ENCODE peak calls at places on chromosomes 11 and 22, in seven cellular contexts. One of them, this sample, is unnamed.

GRCh38 chr11:92211576-92212167 is 12.9 kb upstream of the FAT3 start:
- DNase-seq in ovary: no peak
- DNase-seq in dorsolateral prefrontal cortex: no peak
- DNase-seq in neural crest cell: peak
- DNase-seq in Calu3: peak
- DNase-seq in WTC11: peak
- DNase-seq in HFF-Myc: no peak
- DNase-seq in this sample: no peak

GRCh38 chr11:125165111-125165663 is 636 bp downstream of the PKNOX2 start:
- DNase-seq in HFF-Myc: no peak
- DNase-seq in neural crest cell: no peak
- DNase-seq in ovary: peak
- DNase-seq in WTC11: peak
- DNase-seq in dorsolateral prefrontal cortex: no peak
- DNase-seq in Calu3: peak
- DNase-seq in this sample: no peak

GRCh38 chr11:94500181-94500580 is 6.4 kb downstream of the ANKRD49 start:
- DNase-seq in ovary: no peak
- DNase-seq in HFF-Myc: no peak
- DNase-seq in WTC11: no peak
- DNase-seq in dorsolateral prefrontal cortex: no peak
- DNase-seq in neural crest cell: no peak
- DNase-seq in Calu3: no peak
- DNase-seq in this sample: no peak

GRCh38 chr11:113090716-113091577 is 129.7 kb downstream of the NCAM1 start:
- DNase-seq in HFF-Myc: no peak
- DNase-seq in Calu3: no peak
- DNase-seq in ovary: no peak
- DNase-seq in dorsolateral prefrontal cortex: no peak
- DNase-seq in neural crest cell: no peak
- DNase-seq in WTC11: no peak
- DNase-seq in this sample: no peak

GRCh38 chr11:126229782-126230540 is 18.4 kb downstream of the FAM118B start:
- DNase-seq in dorsolateral prefrontal cortex: no peak
- DNase-seq in neural crest cell: no peak
- DNase-seq in Calu3: no peak
- DNase-seq in HFF-Myc: peak
- DNase-seq in ovary: no peak
- DNase-seq in WTC11: no peak
- DNase-seq in this sample: no peak

GRCh38 chr11:75716659-75717058 is 979 bp upstream of the MOGAT2 start:
- DNase-seq in HFF-Myc: no peak
- DNase-seq in neural crest cell: no peak
- DNase-seq in dorsolateral prefrontal cortex: no peak
- DNase-seq in ovary: no peak
- DNase-seq in WTC11: no peak
- DNase-seq in Calu3: no peak
- DNase-seq in this sample: no peak

GRCh38 chr11:116192509-116193206 is 580.1 kb downstream of the BUD13 start:
- DNase-seq in neural crest cell: no peak
- DNase-seq in HFF-Myc: no peak
- DNase-seq in ovary: no peak
- DNase-seq in dorsolateral prefrontal cortex: no peak
- DNase-seq in WTC11: no peak
- DNase-seq in Calu3: no peak
- DNase-seq in this sample: no peak

GRCh38 chr11:27656320-27656719 is 43.9 kb downstream of the BDNF start:
- DNase-seq in dorsolateral prefrontal cortex: no peak
- DNase-seq in HFF-Myc: no peak
- DNase-seq in Calu3: no peak
- DNase-seq in WTC11: no peak
- DNase-seq in neural crest cell: no peak
- DNase-seq in ovary: no peak
- DNase-seq in this sample: no peak

GRCh38 chr22:24741357-24741756 is 33.2 kb downstream of the PIWIL3 start:
- DNase-seq in Calu3: no peak
- DNase-seq in neural crest cell: no peak
- DNase-seq in HFF-Myc: no peak
- DNase-seq in ovary: no peak
- DNase-seq in dorsolateral prefrontal cortex: no peak
- DNase-seq in WTC11: no peak
- DNase-seq in this sample: no peak

GRCh38 chr11:46845440-46845739 is 690 bp downstream of the CKAP5 start:
- DNase-seq in dorsolateral prefrontal cortex: no peak
- DNase-seq in ovary: no peak
- DNase-seq in Calu3: no peak
- DNase-seq in HFF-Myc: no peak
- DNase-seq in WTC11: no peak
- DNase-seq in neural crest cell: no peak
- DNase-seq in this sample: no peak

GRCh38 chr11:108912587-108912986 is 247.7 kb downstream of the DDX10 start:
- DNase-seq in Calu3: no peak
- DNase-seq in ovary: no peak
- DNase-seq in dorsolateral prefrontal cortex: no peak
- DNase-seq in WTC11: no peak
- DNase-seq in neural crest cell: no peak
- DNase-seq in HFF-Myc: no peak
- DNase-seq in this sample: no peak

DNA sequence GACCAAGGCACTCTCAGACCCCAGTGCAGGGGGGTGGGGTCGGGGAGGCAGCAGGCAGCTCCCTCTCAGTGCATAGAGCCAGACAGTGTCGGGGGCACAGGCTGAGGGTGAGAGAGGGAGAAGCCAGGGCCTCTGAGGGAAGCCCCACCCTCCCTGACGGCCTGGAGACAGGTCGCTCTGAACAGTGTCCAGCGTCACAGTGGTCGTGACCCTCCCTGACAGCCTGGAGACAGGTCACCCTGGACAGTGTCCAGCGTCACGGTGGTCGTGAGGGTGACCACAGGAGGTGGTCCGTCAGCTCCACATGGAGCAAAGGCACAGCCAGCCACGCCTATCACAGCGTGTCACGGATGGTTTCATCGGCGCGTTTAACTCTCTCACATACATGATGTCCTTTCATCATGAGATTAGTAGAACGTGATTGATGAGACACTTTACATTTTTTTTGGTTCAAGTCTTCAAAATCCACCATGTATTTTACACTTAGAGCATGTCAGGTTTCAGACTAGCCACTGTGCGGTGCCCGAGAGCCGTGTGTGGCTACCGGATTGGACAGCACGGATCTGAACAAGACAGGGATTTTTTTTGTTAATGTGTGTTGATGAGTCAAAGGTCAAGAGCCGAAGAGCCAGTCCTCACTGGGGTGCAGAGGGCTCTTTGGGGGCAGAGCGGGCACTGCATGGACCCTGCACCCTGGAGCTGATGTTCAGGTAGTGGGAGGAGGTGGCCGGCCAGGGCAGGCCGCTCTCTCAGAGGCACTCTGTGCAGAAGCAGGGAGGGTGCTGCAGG is 23.9 kb upstream of the PANX2 start:
- DNase-seq in dorsolateral prefrontal cortex: peak
- DNase-seq in Calu3: peak
- DNase-seq in WTC11: no peak
- DNase-seq in ovary: peak
- DNase-seq in neural crest cell: no peak
- DNase-seq in HFF-Myc: no peak
- DNase-seq in this sample: no peak
- TF ChIP-seq CTCF in dorsolateral prefrontal cortex: peak
- TF ChIP-seq CTCF in Calu3: peak
- TF ChIP-seq CTCF in WTC11: no peak
- TF ChIP-seq CTCF in ovary: peak
- TF ChIP-seq CTCF in neural crest cell: peak
- TF ChIP-seq CTCF in HFF-Myc: peak
- TF ChIP-seq CTCF in this sample: no peak

DNA sequence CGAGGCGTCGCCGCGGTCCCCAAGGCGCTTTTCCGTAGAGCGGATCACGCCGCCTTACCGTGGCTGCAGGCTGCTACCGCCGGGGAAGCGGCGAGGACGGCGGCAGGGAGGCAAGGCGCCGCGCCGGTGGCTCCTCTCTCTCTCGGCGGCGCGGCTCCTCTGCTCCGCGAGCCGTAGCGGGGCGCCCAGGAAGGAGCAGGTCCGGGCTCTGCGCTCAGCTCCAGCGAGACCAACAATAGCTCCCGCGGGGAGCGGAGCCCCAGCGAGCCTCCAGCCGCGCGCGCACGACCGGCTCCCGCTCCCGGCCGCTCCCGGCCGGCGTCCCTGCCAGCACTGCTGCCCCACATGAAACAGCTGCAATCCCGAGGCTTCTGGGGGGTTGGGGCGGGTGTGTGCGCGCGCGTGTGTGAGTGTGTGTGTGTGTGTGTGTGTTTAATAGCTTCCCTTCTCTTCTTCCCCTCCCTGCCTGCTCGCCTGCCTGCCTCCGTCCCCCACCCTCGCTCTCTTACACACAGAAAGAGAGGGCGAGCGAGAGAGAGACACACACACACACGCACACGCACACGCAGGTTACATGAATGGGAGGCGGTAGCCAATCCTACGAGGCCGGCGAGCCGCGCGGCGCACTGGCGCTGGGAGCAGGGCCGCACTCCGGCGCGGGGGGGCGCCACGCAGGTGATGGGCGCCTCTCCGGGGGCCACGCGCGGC is at the start of gene TENM4:
- DNase-seq in HFF-Myc: no peak
- DNase-seq in WTC11: peak
- DNase-seq in dorsolateral prefrontal cortex: peak
- DNase-seq in ovary: peak
- DNase-seq in Calu3: no peak
- DNase-seq in neural crest cell: peak
- DNase-seq in this sample: peak
- TF ChIP-seq CTCF in HFF-Myc: no peak
- TF ChIP-seq CTCF in WTC11: peak
- TF ChIP-seq CTCF in dorsolateral prefrontal cortex: peak
- TF ChIP-seq CTCF in ovary: peak
- TF ChIP-seq CTCF in Calu3: no peak
- TF ChIP-seq CTCF in neural crest cell: peak
- TF ChIP-seq CTCF in this sample: no peak

GRCh38 chr11:18204220-18204619 is 31.6 kb downstream of the MRGPRX4 start:
- DNase-seq in WTC11: no peak
- DNase-seq in HFF-Myc: no peak
- DNase-seq in neural crest cell: no peak
- DNase-seq in Calu3: no peak
- DNase-seq in ovary: no peak
- DNase-seq in dorsolateral prefrontal cortex: no peak
- DNase-seq in this sample: no peak

GRCh38 chr11:18209058-18209457 is 27.5 kb downstream of the SAA4 start:
- DNase-seq in ovary: no peak
- DNase-seq in dorsolateral prefrontal cortex: no peak
- DNase-seq in WTC11: no peak
- DNase-seq in Calu3: no peak
- DNase-seq in neural crest cell: no peak
- DNase-seq in HFF-Myc: no peak
- DNase-seq in this sample: no peak

GRCh38 chr11:18204771-18205170 is 31.8 kb downstream of the SAA4 start:
- DNase-seq in WTC11: no peak
- DNase-seq in HFF-Myc: no peak
- DNase-seq in Calu3: no peak
- DNase-seq in dorsolateral prefrontal cortex: no peak
- DNase-seq in neural crest cell: no peak
- DNase-seq in ovary: no peak
- DNase-seq in this sample: no peak

GRCh38 chr11:18203723-18204122 is 31.1 kb downstream of the MRGPRX4 start:
- DNase-seq in HFF-Myc: peak
- DNase-seq in neural crest cell: peak
- DNase-seq in Calu3: peak
- DNase-seq in WTC11: peak
- DNase-seq in ovary: no peak
- DNase-seq in dorsolateral prefrontal cortex: no peak
- DNase-seq in this sample: peak
- TF ChIP-seq CTCF in HFF-Myc: peak
- TF ChIP-seq CTCF in neural crest cell: peak
- TF ChIP-seq CTCF in Calu3: peak
- TF ChIP-seq CTCF in WTC11: peak
- TF ChIP-seq CTCF in ovary: no peak
- TF ChIP-seq CTCF in dorsolateral prefrontal cortex: peak
- TF ChIP-seq CTCF in this sample: peak

GRCh38 chr11:13923716-13924650 is 38.5 kb upstream of the SPON1 start:
- DNase-seq in WTC11: no peak
- DNase-seq in ovary: no peak
- DNase-seq in neural crest cell: no peak
- DNase-seq in dorsolateral prefrontal cortex: no peak
- DNase-seq in Calu3: no peak
- DNase-seq in HFF-Myc: no peak
- DNase-seq in this sample: no peak

GRCh38 chr11:13924801-13925327 is 37.7 kb upstream of the SPON1 start:
- DNase-seq in WTC11: no peak
- DNase-seq in Calu3: no peak
- DNase-seq in ovary: no peak
- DNase-seq in HFF-Myc: no peak
- DNase-seq in dorsolateral prefrontal cortex: no peak
- DNase-seq in neural crest cell: no peak
- DNase-seq in this sample: no peak

GRCh38 chr11:13927496-13927895 is 35.0 kb upstream of the SPON1 start:
- DNase-seq in ovary: no peak
- DNase-seq in neural crest cell: no peak
- DNase-seq in dorsolateral prefrontal cortex: no peak
- DNase-seq in HFF-Myc: no peak
- DNase-seq in WTC11: no peak
- DNase-seq in Calu3: no peak
- DNase-seq in this sample: no peak

GRCh38 chr11:13928566-13929251 is 33.8 kb upstream of the SPON1 start:
- DNase-seq in neural crest cell: no peak
- DNase-seq in HFF-Myc: peak
- DNase-seq in dorsolateral prefrontal cortex: no peak
- DNase-seq in ovary: no peak
- DNase-seq in Calu3: no peak
- DNase-seq in WTC11: no peak
- DNase-seq in this sample: peak

DNA sequence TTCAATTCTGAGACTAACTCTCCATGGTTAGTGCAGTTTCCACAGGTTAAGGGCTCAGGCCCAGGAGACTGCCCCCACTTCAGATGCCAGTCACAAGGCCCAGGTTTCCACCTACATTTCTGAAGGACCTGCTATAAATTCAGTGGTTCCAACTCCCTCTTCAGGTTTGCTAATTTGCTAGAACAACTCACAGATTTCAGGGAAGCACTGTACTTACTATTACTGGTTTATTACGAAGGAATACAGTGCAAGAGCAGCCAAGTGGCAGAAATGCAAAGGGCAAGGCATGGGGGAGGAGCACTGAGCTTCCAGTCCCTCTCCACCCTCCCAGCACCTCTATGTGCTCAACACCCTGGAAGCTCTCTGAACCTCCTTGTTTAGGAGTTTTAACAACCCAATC is 39.3 kb upstream of the SPON1 start:
- DNase-seq in ovary: no peak
- DNase-seq in HFF-Myc: no peak
- DNase-seq in WTC11: no peak
- DNase-seq in neural crest cell: no peak
- DNase-seq in Calu3: no peak
- DNase-seq in dorsolateral prefrontal cortex: no peak
- DNase-seq in this sample: no peak
- TF ChIP-seq CTCF in ovary: no peak
- TF ChIP-seq CTCF in HFF-Myc: no peak
- TF ChIP-seq CTCF in WTC11: no peak
- TF ChIP-seq CTCF in neural crest cell: no peak
- TF ChIP-seq CTCF in Calu3: no peak
- TF ChIP-seq CTCF in dorsolateral prefrontal cortex: no peak
- TF ChIP-seq CTCF in this sample: no peak

GRCh38 chr11:61083601-61084147 is 18.6 kb upstream of the CD5 start:
- DNase-seq in WTC11: no peak
- DNase-seq in dorsolateral prefrontal cortex: no peak
- DNase-seq in Calu3: no peak
- DNase-seq in ovary: no peak
- DNase-seq in neural crest cell: no peak
- DNase-seq in HFF-Myc: no peak
- DNase-seq in this sample: peak
- TF ChIP-seq CTCF in WTC11: no peak
- TF ChIP-seq CTCF in dorsolateral prefrontal cortex: no peak
- TF ChIP-seq CTCF in Calu3: no peak
- TF ChIP-seq CTCF in ovary: no peak
- TF ChIP-seq CTCF in neural crest cell: no peak
- TF ChIP-seq CTCF in HFF-Myc: no peak
- TF ChIP-seq CTCF in this sample: no peak